ENCODE peak calls at places on chromosomes 6 and 20, in six cellular contexts. One of them, this sample, is unnamed.

GRCh38 chr6:135144678-135145508 is 36.2 kb upstream of the MYB start:
- DNase-seq in PC-3: peak
- DNase-seq in breast epithelium: no peak
- DNase-seq in suprapubic skin: no peak
- DNase-seq in OCI-LY7: peak
- DNase-seq in spleen: no peak
- DNase-seq in this sample: no peak

GRCh38 chr6:168376120-168376519 is 56.5 kb upstream of the DACT2 start:
- DNase-seq in PC-3: no peak
- DNase-seq in breast epithelium: no peak
- DNase-seq in suprapubic skin: peak
- DNase-seq in OCI-LY7: no peak
- DNase-seq in spleen: no peak
- DNase-seq in this sample: no peak

GRCh38 chr6:47079638-47080037 is 37.5 kb upstream of the ADGRF1 start:
- DNase-seq in PC-3: no peak
- DNase-seq in breast epithelium: no peak
- DNase-seq in suprapubic skin: no peak
- DNase-seq in OCI-LY7: no peak
- DNase-seq in spleen: no peak
- DNase-seq in this sample: no peak

GRCh38 chr6:11974089-11974488 is 38.0 kb upstream of the HIVEP1 start:
- DNase-seq in PC-3: peak
- DNase-seq in breast epithelium: no peak
- DNase-seq in suprapubic skin: no peak
- DNase-seq in OCI-LY7: no peak
- DNase-seq in spleen: no peak
- DNase-seq in this sample: no peak

GRCh38 chr6:108737594-108738546 is 110.4 kb upstream of the ARMC2 start:
- DNase-seq in PC-3: peak
- DNase-seq in breast epithelium: no peak
- DNase-seq in suprapubic skin: no peak
- DNase-seq in OCI-LY7: no peak
- DNase-seq in spleen: no peak
- DNase-seq in this sample: no peak

GRCh38 chr6:37170273-37171140 is 555 bp downstream of the PIM1 start:
- DNase-seq in PC-3: peak
- DNase-seq in breast epithelium: peak
- DNase-seq in suprapubic skin: peak
- DNase-seq in OCI-LY7: peak
- DNase-seq in spleen: no peak
- DNase-seq in this sample: peak

GRCh38 chr6:166636191-166636938 is 9.3 kb upstream of the RPS6KA2 start:
- DNase-seq in PC-3: no peak
- DNase-seq in breast epithelium: no peak
- DNase-seq in suprapubic skin: peak
- DNase-seq in OCI-LY7: no peak
- DNase-seq in spleen: no peak
- DNase-seq in this sample: no peak

GRCh38 chr20:62776692-62777527 is 19.4 kb upstream of the MRGBP start:
- DNase-seq in PC-3: peak
- DNase-seq in breast epithelium: no peak
- DNase-seq in suprapubic skin: no peak
- DNase-seq in OCI-LY7: peak
- DNase-seq in spleen: peak
- DNase-seq in this sample: peak

DNA sequence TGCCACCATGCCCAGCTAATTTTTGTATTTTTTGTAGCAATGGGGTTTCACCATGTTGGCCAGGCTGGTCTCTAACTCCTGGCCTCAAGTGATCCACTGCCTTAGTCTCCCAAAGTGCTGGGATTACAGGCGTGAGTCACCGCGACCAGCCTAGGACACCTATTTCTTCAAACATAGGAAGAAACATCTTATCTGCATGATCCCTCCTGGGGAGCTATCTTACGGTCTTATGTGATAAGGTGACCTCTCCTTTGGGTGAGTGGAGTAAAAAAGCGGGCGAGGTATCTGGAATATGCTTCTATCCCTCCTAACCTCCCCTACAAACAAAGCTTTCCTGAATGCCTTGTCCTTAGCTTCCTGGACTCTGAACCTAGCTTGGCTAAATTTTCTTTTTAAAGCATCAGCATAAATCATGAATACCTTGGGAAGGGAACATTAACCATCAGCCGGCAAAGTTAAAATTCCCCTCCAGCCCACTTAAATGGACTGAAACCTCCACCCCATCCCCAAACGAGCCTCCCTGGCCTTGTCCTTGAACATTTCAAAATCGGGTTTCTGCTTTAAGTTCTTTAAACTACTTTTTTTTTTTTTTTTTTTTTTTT is 24.5 kb downstream of the RIPOR3 start:
- DNase-seq in PC-3: no peak
- DNase-seq in breast epithelium: no peak
- DNase-seq in suprapubic skin: no peak
- DNase-seq in OCI-LY7: no peak
- DNase-seq in spleen: no peak
- DNase-seq in this sample: no peak
- H3K27ac ChIP-seq in PC-3: no peak
- H3K27ac ChIP-seq in breast epithelium: no peak
- H3K27ac ChIP-seq in suprapubic skin: no peak
- H3K27ac ChIP-seq in OCI-LY7: no peak
- H3K27ac ChIP-seq in spleen: no peak
- H3K27ac ChIP-seq in this sample: no peak

GRCh38 chr6:18457065-18457817 is 70.1 kb downstream of the RNF144B start:
- DNase-seq in PC-3: no peak
- DNase-seq in breast epithelium: peak
- DNase-seq in suprapubic skin: no peak
- DNase-seq in OCI-LY7: no peak
- DNase-seq in spleen: no peak
- DNase-seq in this sample: no peak
- H3K4me3 ChIP-seq in PC-3: no peak
- H3K4me3 ChIP-seq in breast epithelium: peak
- H3K4me3 ChIP-seq in suprapubic skin: no peak
- H3K4me3 ChIP-seq in OCI-LY7: no peak
- H3K4me3 ChIP-seq in spleen: no peak
- H3K4me3 ChIP-seq in this sample: no peak

GRCh38 chr20:32957451-32957850 is 46.8 kb downstream of the SUN5 start:
- DNase-seq in PC-3: no peak
- DNase-seq in breast epithelium: no peak
- DNase-seq in suprapubic skin: no peak
- DNase-seq in OCI-LY7: no peak
- DNase-seq in spleen: no peak
- DNase-seq in this sample: no peak
- H3K27ac ChIP-seq in PC-3: no peak
- H3K27ac ChIP-seq in breast epithelium: no peak
- H3K27ac ChIP-seq in suprapubic skin: no peak
- H3K27ac ChIP-seq in OCI-LY7: no peak
- H3K27ac ChIP-seq in spleen: no peak
- H3K27ac ChIP-seq in this sample: no peak

GRCh38 chr20:44204156-44204831 is 6.3 kb downstream of the OSER1 start:
- DNase-seq in PC-3: peak
- DNase-seq in breast epithelium: no peak
- DNase-seq in suprapubic skin: no peak
- DNase-seq in OCI-LY7: no peak
- DNase-seq in spleen: no peak
- DNase-seq in this sample: peak

GRCh38 chr20:44204832-44205215 is 5.7 kb downstream of the OSER1 start:
- DNase-seq in PC-3: no peak
- DNase-seq in breast epithelium: no peak
- DNase-seq in suprapubic skin: no peak
- DNase-seq in OCI-LY7: no peak
- DNase-seq in spleen: no peak
- DNase-seq in this sample: no peak

GRCh38 chr20:44200983-44201382 is 9.6 kb downstream of the OSER1 start:
- DNase-seq in PC-3: no peak
- DNase-seq in breast epithelium: no peak
- DNase-seq in suprapubic skin: no peak
- DNase-seq in OCI-LY7: no peak
- DNase-seq in spleen: no peak
- DNase-seq in this sample: no peak

GRCh38 chr20:44200371-44200770 is 10.2 kb downstream of the OSER1 start:
- DNase-seq in PC-3: no peak
- DNase-seq in breast epithelium: no peak
- DNase-seq in suprapubic skin: no peak
- DNase-seq in OCI-LY7: no peak
- DNase-seq in spleen: no peak
- DNase-seq in this sample: no peak

GRCh38 chr20:44203161-44203560 is 7.4 kb downstream of the OSER1 start:
- DNase-seq in PC-3: no peak
- DNase-seq in breast epithelium: no peak
- DNase-seq in suprapubic skin: no peak
- DNase-seq in OCI-LY7: no peak
- DNase-seq in spleen: no peak
- DNase-seq in this sample: no peak
- H3K4me3 ChIP-seq in PC-3: peak
- H3K4me3 ChIP-seq in breast epithelium: no peak
- H3K4me3 ChIP-seq in suprapubic skin: no peak
- H3K4me3 ChIP-seq in OCI-LY7: no peak
- H3K4me3 ChIP-seq in spleen: no peak
- H3K4me3 ChIP-seq in this sample: no peak

GRCh38 chr6:90314516-90314915 is 17.9 kb upstream of the BACH2 start:
- DNase-seq in PC-3: no peak
- DNase-seq in breast epithelium: no peak
- DNase-seq in suprapubic skin: no peak
- DNase-seq in OCI-LY7: peak
- DNase-seq in spleen: no peak
- DNase-seq in this sample: no peak
- H3K27ac ChIP-seq in PC-3: no peak
- H3K27ac ChIP-seq in breast epithelium: no peak
- H3K27ac ChIP-seq in suprapubic skin: no peak
- H3K27ac ChIP-seq in OCI-LY7: peak
- H3K27ac ChIP-seq in spleen: peak
- H3K27ac ChIP-seq in this sample: no peak

GRCh38 chr20:14604143-14604542 is 266.7 kb upstream of the FLRT3 start:
- DNase-seq in PC-3: no peak
- DNase-seq in breast epithelium: no peak
- DNase-seq in suprapubic skin: no peak
- DNase-seq in OCI-LY7: no peak
- DNase-seq in spleen: no peak
- DNase-seq in this sample: no peak

GRCh38 chr20:14597206-14597715 is 259.8 kb upstream of the FLRT3 start:
- DNase-seq in PC-3: no peak
- DNase-seq in breast epithelium: no peak
- DNase-seq in suprapubic skin: no peak
- DNase-seq in OCI-LY7: no peak
- DNase-seq in spleen: no peak
- DNase-seq in this sample: no peak

GRCh38 chr20:14599613-14600012 is 262.2 kb upstream of the FLRT3 start:
- DNase-seq in PC-3: no peak
- DNase-seq in breast epithelium: no peak
- DNase-seq in suprapubic skin: no peak
- DNase-seq in OCI-LY7: no peak
- DNase-seq in spleen: no peak
- DNase-seq in this sample: no peak

DNA sequence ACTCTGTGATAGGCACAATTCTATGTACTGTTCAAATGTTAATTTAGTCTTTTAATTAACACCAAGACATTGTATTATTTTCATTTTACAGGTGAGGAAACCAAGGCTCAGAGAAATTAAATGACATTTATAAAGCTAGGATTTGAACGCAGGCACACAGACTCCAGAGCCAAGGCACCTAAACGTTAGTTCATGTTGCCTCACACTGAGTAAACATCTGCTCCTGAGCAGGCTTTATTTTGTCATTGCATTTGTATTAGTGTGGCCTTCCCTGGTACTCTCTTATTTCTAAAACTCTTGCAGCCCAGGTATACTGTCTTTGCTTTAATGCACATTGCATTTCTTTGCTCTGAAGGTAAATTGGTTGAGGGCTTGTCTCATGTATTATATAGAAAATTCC is 263.1 kb upstream of the FLRT3 start:
- DNase-seq in PC-3: no peak
- DNase-seq in breast epithelium: no peak
- DNase-seq in suprapubic skin: no peak
- DNase-seq in OCI-LY7: no peak
- DNase-seq in spleen: no peak
- DNase-seq in this sample: no peak
- H3K4me3 ChIP-seq in PC-3: no peak
- H3K4me3 ChIP-seq in breast epithelium: no peak
- H3K4me3 ChIP-seq in suprapubic skin: no peak
- H3K4me3 ChIP-seq in OCI-LY7: no peak
- H3K4me3 ChIP-seq in spleen: no peak
- H3K4me3 ChIP-seq in this sample: no peak

This sample was measured in body of pancreas.